ENCODE peak calls at places on chromosomes 5 and 9, in eight cellular contexts. T, Z, M, P, N, A, X and W are unnamed samples.

GRCh38 chr9:124218438-124219289 is 39.1 kb upstream of the NEK6 start:
- DNase-seq in T (no peak), Z (no peak), M (no peak), P (no peak), N (no peak), A (no peak), X (no peak), W (peak)

GRCh38 chr5:24163091-24163490 is 481.7 kb downstream of the CDH10 start:
- DNase-seq in T (no peak), Z (no peak), M (no peak), P (no peak), N (no peak), A (no peak), X (peak), W (no peak)

GRCh38 chr9:14924821-14925220 is 14.6 kb upstream of the FREM1 start:
- DNase-seq in T (no peak), Z (no peak), M (no peak), P (no peak), N (no peak), A (no peak), X (no peak), W (no peak)

GRCh38 chr5:174324680-174325079 is 279.2 kb downstream of the NSG2 start:
- DNase-seq in T (no peak), Z (no peak), M (no peak), P (no peak), N (no peak), A (no peak), X (no peak), W (no peak)

GRCh38 chr9:127132921-127133647 is 10.6 kb upstream of the ANGPTL2 start:
- DNase-seq in T (no peak), Z (no peak), M (peak), P (no peak), N (peak), A (no peak), X (no peak), W (no peak)

GRCh38 chr9:113654605-113655193 is 191.2 kb downstream of the RGS3 start:
- DNase-seq in T (no peak), Z (peak), M (no peak), P (no peak), N (no peak), A (no peak), X (no peak), W (no peak)

GRCh38 chr5:95773325-95774059 is 42.4 kb downstream of the RHOBTB3 start:
- DNase-seq in T (no peak), Z (no peak), M (no peak), P (peak), N (no peak), A (no peak), X (no peak), W (no peak)

GRCh38 chr5:150780816-150781221 is 2.3 kb downstream of the SMIM3 start:
- DNase-seq in T (no peak), Z (no peak), M (no peak), P (no peak), N (no peak), A (no peak), X (no peak), W (no peak)

GRCh38 chr5:143153332-143154119 is 250.0 kb downstream of the NR3C1 start:
- DNase-seq in T (no peak), Z (no peak), M (no peak), P (no peak), N (no peak), A (no peak), X (no peak), W (no peak)

GRCh38 chr5:61048534-61048933 is 103.5 kb downstream of the NDUFAF2 start:
- DNase-seq in T (no peak), Z (no peak), M (no peak), P (no peak), N (no peak), A (no peak), X (peak), W (no peak)

GRCh38 chr5:176884571-176884890 is 14.6 kb downstream of the HK3 start:
- DNase-seq in T (no peak), Z (no peak), M (no peak), P (no peak), N (no peak), A (no peak), X (no peak), W (no peak)

GRCh38 chr9:120385606-120386389 is 194.2 kb downstream of the CDK5RAP2 start:
- DNase-seq in T (no peak), Z (no peak), M (no peak), P (no peak), N (no peak), A (no peak), X (no peak), W (no peak)

GRCh38 chr9:134374301-134375010 is 48.2 kb downstream of the RXRA start:
- DNase-seq in T (no peak), Z (no peak), M (no peak), P (no peak), N (no peak), A (no peak), X (no peak), W (no peak)

GRCh38 chr5:55344392-55344992 is 36.7 kb downstream of the MTREX start:
- DNase-seq in T (peak), Z (peak), M (peak), P (peak), N (peak), A (peak), X (no peak), W (no peak)

GRCh38 chr5:7321724-7322123 is 74.2 kb upstream of the ADCY2 start:
- DNase-seq in T (no peak), Z (no peak), M (no peak), P (no peak), N (no peak), A (no peak), X (no peak), W (no peak)

GRCh38 chr9:108972626-108973209 is 38.5 kb downstream of the ABITRAM start:
- DNase-seq in T (no peak), Z (no peak), M (no peak), P (no peak), N (no peak), A (no peak), X (no peak), W (no peak)

GRCh38 chr5:73534001-73534547 is 31.4 kb downstream of the ANKRA2 start:
- DNase-seq in T (no peak), Z (no peak), M (no peak), P (no peak), N (no peak), A (no peak), X (no peak), W (no peak)

GRCh38 chr5:122978644-122979297 is 57.8 kb downstream of the PPIC start:
- DNase-seq in T (no peak), Z (no peak), M (no peak), P (no peak), N (no peak), A (no peak), X (no peak), W (no peak)

GRCh38 chr9:70746760-70747159 is 332.3 kb upstream of the KLF9 start:
- DNase-seq in T (no peak), Z (no peak), M (no peak), P (no peak), N (no peak), A (no peak), X (no peak), W (no peak)

GRCh38 chr5:176629853-176630680 is at the start of the genes EIF4E1B and SNCB:
- DNase-seq in T (peak), Z (peak), M (peak), P (peak), N (no peak), A (peak), X (no peak), W (no peak)

GRCh38 chr9:134323741-134324358 is 2.4 kb upstream of the RXRA start:
- DNase-seq in T (no peak), Z (peak), M (no peak), P (no peak), N (no peak), A (no peak), X (no peak), W (no peak)

GRCh38 chr9:136974834-136975535 is 2.3 kb upstream of the PTGDS start:
- DNase-seq in T (no peak), Z (no peak), M (no peak), P (no peak), N (no peak), A (no peak), X (no peak), W (no peak)